ENCODE peak calls at places on chromosomes 3 and 15, in six cellular contexts. X is H4, L is Right ventricle myocardium superior, V is KG1, Y is aorta, A is GOT3. K is an unnamed sample.

GRCh38 chr15:73942751-73943270 is 16.5 kb downstream of the LOXL1 start:
- DNase-seq in A (no peak), V (no peak), L (peak; percentile 27), X (no peak), Y (peak; percentile 72), K (no peak)

GRCh38 chr3:143571548-143571947 is 276.7 kb downstream of the SLC9A9 start:
- DNase-seq in Y (no peak), A (no peak), V (no peak), L (no peak), X (no peak), K (no peak)

GRCh38 chr15:29105151-29105785 is 164.4 kb downstream of the NSMCE3 start:
- DNase-seq in Y (peak; percentile 57), X (no peak), L (peak; percentile 27), A (no peak), V (no peak), K (no peak)

GRCh38 chr15:69065981-69066645 is 51.6 kb downstream of the NOX5 start:
- DNase-seq in V (no peak), A (no peak), L (no peak), X (no peak), Y (no peak), K (no peak)

GRCh38 chr3:24343084-24343783 is 151.4 kb downstream of the THRB start:
- DNase-seq in Y (no peak), A (no peak), X (peak; percentile 67), V (no peak), L (no peak), K (peak; percentile 59)

GRCh38 chr3:186514296-186515002 is 29.7 kb downstream of the CRYGS start:
- DNase-seq in V (no peak), A (no peak), X (no peak), Y (no peak), L (no peak), K (no peak)

GRCh38 chr15:91538782-91539181 is 314.7 kb upstream of the SLCO3A1 start:
- DNase-seq in A (no peak), Y (no peak), V (no peak), X (no peak), L (no peak), K (no peak)

GRCh38 chr15:39581501-39582285 is 814 bp downstream of the THBS1 start:
- DNase-seq in X (peak; percentile 77), L (peak; percentile 68), V (no peak), A (no peak), Y (peak; percentile 81), K (no peak)

GRCh38 chr15:90188914-90189748 is 12.0 kb upstream of the SEMA4B start:
- DNase-seq in Y (no peak), V (no peak), X (no peak), L (peak; percentile 40), A (no peak), K (no peak)

GRCh38 chr3:122800031-122800430 is 5.2 kb downstream of the SLC49A4 start:
- DNase-seq in L (no peak), Y (no peak), A (no peak), X (no peak), V (no peak), K (no peak)

GRCh38 chr15:71385026-71385425 is 269.8 kb downstream of the THSD4 start:
- DNase-seq in L (no peak), V (no peak), X (no peak), Y (no peak), A (no peak), K (no peak)

GRCh38 chr15:52408823-52409222 is 113.2 kb upstream of the MYO5C start:
- DNase-seq in Y (no peak), L (no peak), V (no peak), X (no peak), A (no peak), K (no peak)

GRCh38 chr15:29652595-29652994 is 169.7 kb downstream of the TJP1 start:
- DNase-seq in A (no peak), V (no peak), X (no peak), L (peak; percentile 59), Y (no peak), K (no peak)

GRCh38 chr3:12350151-12350813 is 61.4 kb downstream of the PPARG start:
- DNase-seq in A (no peak), X (peak; percentile 72), Y (no peak), V (no peak), L (no peak), K (no peak)

GRCh38 chr3:62211675-62212429 is 161.5 kb downstream of the FEZF2 start:
- DNase-seq in Y (no peak), L (no peak), V (no peak), X (no peak), A (no peak), K (no peak)

K was measured in HS-5.